ENCODE peak calls at places on chromosomes 4 and X, in five cellular contexts. V, B, K, P and E are unnamed samples.
A peak's percentile ranks its signal among the peaks of the same experiment; 100 is the strongest.

GRCh38 chr4:185772391-185773093 is 39.5 kb downstream of the SORBS2 start:
- DNase-seq in V (peak; percentile 48), B (no peak), K (no peak), P (no peak), E (no peak)

GRCh38 chr4:176014583-176015108 is 51.0 kb upstream of the WDR17 start:
- DNase-seq in V (no peak), B (no peak), K (no peak), P (no peak), E (no peak)

GRCh38 chr4:149795256-149795655 is 20.4 kb downstream of the IQCM start:
- DNase-seq in V (no peak), B (no peak), K (no peak), P (no peak), E (no peak)

GRCh38 chr4:146033149-146033548 is 94.5 kb upstream of the ZNF827 start:
- DNase-seq in V (peak; percentile 67), B (peak; percentile 69), K (peak; percentile 9), P (no peak), E (no peak)

GRCh38 chr4:62533573-62533972 is 1333.4 kb downstream of the ADGRL3 start:
- DNase-seq in V (no peak), B (no peak), K (no peak), P (no peak), E (no peak)

GRCh38 chr4:126869967-126870366 is 762.8 kb upstream of the INTU start:
- DNase-seq in V (no peak), B (no peak), K (no peak), P (no peak), E (no peak)

GRCh38 chr4:138090918-138091659 is 151.1 kb downstream of the SLC7A11 start:
- DNase-seq in V (no peak), B (no peak), K (no peak), P (peak; percentile 29), E (no peak)

GRCh38 chrX:19017271-19017670 is 33.4 kb upstream of the PHKA2 start:
- DNase-seq in V (peak; percentile 26), B (no peak), K (no peak), P (peak; percentile 12), E (no peak)

GRCh38 chrX:57951666-57952319 is 41.5 kb upstream of the ZXDA start:
- DNase-seq in V (peak; percentile 2), B (peak; percentile 43), K (no peak), P (no peak), E (peak; percentile 63)

GRCh38 chr4:95092762-95093161 is 335.0 kb downstream of the BMPR1B start:
- DNase-seq in V (no peak), B (no peak), K (no peak), P (peak; percentile 79), E (no peak)